ENCODE peak calls at places on chromosomes 2 and 18, in nine cellular contexts. P is left lobe of liver, I is cardiac muscle cell, F is caudate nucleus, L is psoas muscle, N is LoVo, K is right cardiac atrium, O is Caki2, E is BJ. J is an unnamed sample.

GRCh38 chr2:128714861-128715312 is 396.2 kb upstream of the HS6ST1 start:
- DNase-seq in I (no peak), O (no peak), P (peak), E (no peak), K (no peak), L (no peak), N (no peak), F (no peak), J (no peak)

GRCh38 chr2:15603044-15603765 is 11.5 kb downstream of the DDX1 start:
- DNase-seq in E (no peak), L (no peak), O (no peak), K (no peak), I (no peak), F (no peak), P (no peak), N (no peak), J (no peak)

GRCh38 chr2:28356095-28356911 is 36.4 kb upstream of the FOSL2 start:
- DNase-seq in N (peak), P (peak), E (peak), K (peak), F (no peak), L (peak), O (peak), I (peak), J (peak)

GRCh38 chr2:54666741-54667639 is 56.5 kb upstream of the EML6 start:
- DNase-seq in L (peak), I (peak), E (no peak), K (peak), N (no peak), F (no peak), P (peak), O (no peak), J (no peak)

GRCh38 chr2:80288576-80288975 is 16.0 kb downstream of the LRRTM1 start:
- DNase-seq in L (no peak), E (no peak), P (no peak), O (no peak), K (peak), I (no peak), N (no peak), F (no peak), J (peak)

GRCh38 chr2:186683341-186683740 is 10.5 kb upstream of the FAM171B start:
- DNase-seq in E (no peak), L (no peak), I (peak), O (no peak), P (no peak), N (no peak), F (no peak), K (no peak), J (no peak)

GRCh38 chr2:60989256-60989655 is 28.3 kb upstream of the PEX13 start:
- DNase-seq in K (no peak), I (no peak), L (no peak), E (no peak), P (no peak), O (no peak), N (peak), F (no peak), J (no peak)

GRCh38 chr2:101899871-101900270 is 91.9 kb upstream of the IL1R2 start:
- DNase-seq in P (no peak), N (no peak), K (no peak), F (no peak), E (no peak), L (no peak), I (no peak), O (no peak), J (no peak)

GRCh38 chr2:31467426-31467825 is 52.9 kb upstream of the XDH start:
- DNase-seq in L (no peak), O (no peak), K (no peak), E (no peak), F (no peak), P (no peak), N (no peak), I (no peak), J (no peak)

GRCh38 chr18:58186258-58186948 is 142.4 kb downstream of the NEDD4L start:
- DNase-seq in O (peak), P (no peak), K (no peak), N (peak), E (peak), F (no peak), I (peak), L (no peak), J (no peak)

GRCh38 chr2:175111200-175111657 is 56.8 kb downstream of the ATF2 start:
- DNase-seq in E (peak), N (peak), P (no peak), F (no peak), O (peak), L (no peak), K (no peak), I (peak), J (peak)

GRCh38 chr2:79975791-79976565 is 328.6 kb downstream of the LRRTM1 start:
- DNase-seq in K (no peak), F (no peak), N (no peak), E (no peak), O (no peak), L (no peak), I (no peak), P (no peak), J (no peak)

GRCh38 chr2:26011990-26012856 is 21.7 kb upstream of the RAB10 start:
- DNase-seq in I (peak), F (no peak), P (peak), O (peak), E (no peak), N (peak), L (peak), K (peak), J (no peak)

GRCh38 chr2:28602751-28603639 is 107.1 kb downstream of the PLB1 start:
- DNase-seq in F (no peak), I (peak), N (no peak), L (no peak), K (no peak), O (no peak), P (no peak), E (no peak), J (no peak)

GRCh38 chr18:78595924-78596573 is 383.6 kb upstream of the SALL3 start:
- DNase-seq in F (no peak), O (no peak), P (no peak), E (no peak), L (no peak), K (no peak), N (no peak), I (no peak), J (no peak)

GRCh38 chr18:22977847-22978701 is 44.9 kb downstream of the RBBP8 start:
- DNase-seq in I (peak), O (peak), F (no peak), N (peak), L (no peak), K (no peak), E (peak), P (no peak), J (peak)

GRCh38 chr2:197293252-197294007 is 17.1 kb downstream of the ANKRD44 start:
- DNase-seq in F (no peak), O (no peak), I (peak), N (no peak), L (no peak), E (no peak), K (no peak), P (no peak), J (no peak)

GRCh38 chr2:69995511-69995910 is 34.1 kb upstream of the ASPRV1 start:
- DNase-seq in F (no peak), N (no peak), O (no peak), K (no peak), L (no peak), I (no peak), P (peak), E (no peak), J (no peak)

GRCh38 chr2:235055891-235056516 is 104.2 kb downstream of the SH3BP4 start:
- DNase-seq in L (no peak), K (no peak), P (peak), E (no peak), I (peak), O (peak), N (peak), F (no peak), J (no peak)

GRCh38 chr2:156589381-156590079 is 153.4 kb downstream of the GPD2 start:
- DNase-seq in E (no peak), P (no peak), K (no peak), O (peak), F (no peak), L (no peak), N (peak), I (peak), J (peak)

GRCh38 chr2:36489296-36489695 is 108.7 kb downstream of the FEZ2 start:
- DNase-seq in I (peak), L (no peak), E (peak), P (no peak), F (no peak), K (no peak), O (peak), N (no peak), J (peak)

GRCh38 chr2:85503168-85503610 is 35.8 kb upstream of the MAT2A start:
- DNase-seq in I (no peak), F (no peak), K (no peak), O (peak), P (peak), N (peak), L (no peak), E (no peak), J (no peak)

GRCh38 chr18:62420151-62420512 is 95.0 kb downstream of the TNFRSF11A start:
- DNase-seq in I (peak), F (no peak), E (no peak), K (no peak), N (peak), O (peak), P (peak), L (no peak), J (no peak)

GRCh38 chr2:233100192-233100998 is 40.3 kb downstream of the INPP5D start:
- DNase-seq in F (no peak), N (no peak), E (no peak), L (no peak), K (no peak), P (no peak), O (no peak), I (no peak), J (no peak)

GRCh38 chr2:63788070-63788469 is 53.6 kb upstream of the UGP2 start:
- DNase-seq in N (no peak), I (peak), F (no peak), L (no peak), E (peak), P (no peak), O (no peak), K (no peak), J (peak)

GRCh38 chr18:37551846-37552245 is 13.8 kb downstream of the CELF4 start:
- DNase-seq in K (no peak), O (no peak), E (no peak), L (no peak), I (no peak), P (no peak), F (no peak), N (no peak), J (no peak)